ENCODE peak calls at places on chromosome 12, in seven cellular contexts. J, D, M, S, K, B and L are unnamed samples.

GRCh38 chr12:123150804-123151678 is at the start of gene PITPNM2:
- DNase-seq in M (peak; percentile 58), B (peak; percentile 57), S (peak; percentile 86), K (no peak), J (no peak), D (peak; percentile 63), L (peak; percentile 70)

GRCh38 chr12:15662983-15663659 is 126.1 kb downstream of the EPS8 start:
- DNase-seq in M (no peak), S (no peak), B (no peak), J (no peak), K (no peak), D (no peak), L (no peak)

GRCh38 chr12:68971404-68971803 is 38.4 kb upstream of the CPM start:
- DNase-seq in B (no peak), D (no peak), S (no peak), K (no peak), J (no peak), M (no peak), L (no peak)

GRCh38 chr12:81800298-81801148 is 41.4 kb upstream of the PPFIA2 start:
- DNase-seq in K (no peak), J (no peak), B (peak; percentile 9), M (no peak), D (no peak), S (no peak), L (no peak)

GRCh38 chr12:105748806-105749600 is 389.8 kb downstream of the NUAK1 start:
- DNase-seq in B (peak; percentile 25), J (peak; percentile 52), D (no peak), K (no peak), S (peak; percentile 38), M (peak; percentile 64), L (peak; percentile 36)

GRCh38 chr12:130195369-130195768 is 33.1 kb downstream of the FZD10 start:
- DNase-seq in S (no peak), D (no peak), M (no peak), J (no peak), B (no peak), K (no peak), L (no peak)

GRCh38 chr12:12007713-12008231 is 63.0 kb upstream of the BCL2L14 start:
- DNase-seq in D (no peak), B (no peak), M (no peak), K (no peak), S (no peak), J (no peak), L (no peak)

GRCh38 chr12:124301084-124301654 is 6.3 kb downstream of the RFLNA start:
- DNase-seq in K (no peak), J (no peak), S (no peak), B (no peak), D (no peak), M (no peak), L (no peak)

GRCh38 chr12:16844875-16845274 is 238.9 kb upstream of the LMO3 start:
- DNase-seq in K (no peak), M (no peak), J (no peak), D (no peak), B (no peak), S (no peak), L (no peak)

GRCh38 chr12:47856094-47856493 is 36.4 kb upstream of the HDAC7 start:
- DNase-seq in J (no peak), K (no peak), D (no peak), S (no peak), M (no peak), B (no peak), L (no peak)

GRCh38 chr12:27383429-27384260 is 51.0 kb downstream of the BMAL2 start:
- DNase-seq in S (peak; percentile 70), K (peak; percentile 37), B (peak; percentile 34), J (peak; percentile 14), M (peak; percentile 60), D (peak; percentile 72), L (peak; percentile 64)

GRCh38 chr12:73984552-73984951 is 553.1 kb upstream of the ATXN7L3B start:
- DNase-seq in J (no peak), D (no peak), K (no peak), S (no peak), M (no peak), B (no peak), L (no peak)

GRCh38 chr12:12533238-12533829 is 29.3 kb downstream of the DUSP16 start:
- DNase-seq in D (peak; percentile 71), K (no peak), S (peak; percentile 65), B (no peak), J (no peak), M (peak; percentile 16), L (peak; percentile 48)

GRCh38 chr12:84738481-84738972 is 174.1 kb downstream of the SLC6A15 start:
- DNase-seq in S (no peak), B (no peak), M (no peak), K (peak; percentile 92), J (no peak), D (no peak), L (no peak)

GRCh38 chr12:105983622-105984325 is 155.0 kb downstream of the NUAK1 start:
- DNase-seq in S (no peak), K (peak; percentile 88), B (no peak), D (no peak), J (no peak), M (no peak), L (no peak)

GRCh38 chr12:5718680-5719079 is 226.4 kb downstream of the ANO2 start:
- DNase-seq in J (no peak), M (peak; percentile 43), S (peak; percentile 71), B (no peak), K (no peak), D (no peak), L (peak; percentile 62)

GRCh38 chr12:110174373-110174996 is 50.3 kb downstream of the IFT81 start:
- DNase-seq in D (no peak), B (no peak), M (no peak), J (no peak), K (no peak), S (no peak), L (no peak)

GRCh38 chr12:19075711-19076340 is 53.7 kb upstream of the PLEKHA5 start:
- DNase-seq in J (no peak), M (no peak), K (no peak), S (no peak), D (no peak), B (no peak), L (no peak)

GRCh38 chr12:45644521-45644920 is 85.0 kb upstream of the ARID2 start:
- DNase-seq in B (no peak), J (no peak), D (no peak), M (no peak), K (no peak), S (no peak), L (no peak)

GRCh38 chr12:30806989-30807694 is 52.4 kb upstream of the CAPRIN2 start:
- DNase-seq in B (peak; percentile 51), J (no peak), M (no peak), K (no peak), D (no peak), S (no peak), L (no peak)

GRCh38 chr12:103924761-103925641 is 5.2 kb upstream of the HSP90B1 start:
- DNase-seq in J (no peak), K (peak; percentile 40), D (no peak), B (no peak), S (no peak), M (no peak), L (no peak)

GRCh38 chr12:96069511-96070231 is 34.3 kb upstream of the LTA4H start:
- DNase-seq in K (no peak), J (no peak), D (no peak), M (no peak), S (no peak), B (no peak), L (no peak)

GRCh38 chr12:27769142-27769672 is 10.8 kb upstream of the KLHL42 start:
- DNase-seq in B (no peak), K (no peak), S (no peak), D (no peak), J (no peak), M (no peak), L (no peak)

GRCh38 chr12:97886548-97887176 is 424.1 kb downstream of the RMST start:
- DNase-seq in M (no peak), B (no peak), D (no peak), K (no peak), S (no peak), J (no peak), L (no peak)

GRCh38 chr12:125888921-125889320 is 823.7 kb downstream of the AACS start:
- DNase-seq in M (no peak), B (no peak), K (no peak), D (no peak), S (no peak), J (no peak), L (no peak)

GRCh38 chr12:109288571-109288970 is 20.5 kb downstream of the FOXN4 start:
- DNase-seq in B (no peak), J (no peak), M (no peak), D (no peak), S (no peak), K (no peak), L (no peak)

GRCh38 chr12:122872815-122873361 is 23.0 kb downstream of the VPS37B start:
- DNase-seq in B (no peak), J (no peak), M (no peak), D (no peak), S (no peak), K (no peak), L (no peak)

GRCh38 chr12:51591020-51591901 is at the start of gene SCN8A:
- DNase-seq in B (peak; percentile 38), S (peak; percentile 45), M (peak; percentile 23), K (no peak), D (peak; percentile 70), J (peak; percentile 41), L (peak; percentile 49)

GRCh38 chr12:9870311-9870866 is 1.2 kb upstream of the CLEC2B start:
- DNase-seq in S (no peak), D (no peak), J (no peak), B (no peak), K (no peak), M (no peak), L (peak; percentile 24)